ENCODE peak calls at places on chromosomes 5 and 9, in seven cellular contexts. P is testis, C is H9, G is HCT116, M is thoracic aorta, F is pancreas, I is neural progenitor cell. L is an unnamed sample.
A peak's percentile ranks its signal among the peaks of the same experiment; 100 is the strongest.

GRCh38 chr9:81517954-81518353 is 171.4 kb downstream of the TLE1 start:
- DNase-seq in P (no peak), C (no peak), G (no peak), M (no peak), F (no peak), I (peak; percentile 30), L (no peak)

GRCh38 chr9:129936222-129936621 is 101.0 kb downstream of the USP20 start:
- DNase-seq in P (no peak), C (no peak), G (no peak), M (no peak), F (no peak), I (no peak), L (no peak)

GRCh38 chr5:148910686-148911361 is 84.4 kb downstream of the ADRB2 start:
- DNase-seq in P (peak; percentile 69), C (no peak), G (peak; percentile 38), M (no peak), F (peak; percentile 24), I (no peak), L (no peak)

GRCh38 chr5:14351845-14352712 is 208.9 kb downstream of the TRIO start:
- DNase-seq in P (peak; percentile 80), C (peak; percentile 73), G (peak; percentile 27), M (no peak), F (peak; percentile 80), I (peak; percentile 78), L (peak; percentile 81)

GRCh38 chr5:3335301-3335700 is 260.3 kb upstream of the IRX1 start:
- DNase-seq in P (no peak), C (no peak), G (no peak), M (no peak), F (no peak), I (no peak), L (peak; percentile 40)

GRCh38 chr5:61667523-61668229 is 335.6 kb downstream of the ZSWIM6 start:
- DNase-seq in P (no peak), C (no peak), G (no peak), M (no peak), F (no peak), I (no peak), L (no peak)

GRCh38 chr5:142151436-142152382 is 43.1 kb downstream of the NDFIP1 start:
- DNase-seq in P (peak; percentile 66), C (no peak), G (peak; percentile 63), M (no peak), F (no peak), I (peak; percentile 66), L (peak; percentile 57)

GRCh38 chr9:83538172-83538889 is at the start of gene FRMD3:
- DNase-seq in P (peak; percentile 81), C (peak; percentile 85), G (peak; percentile 43), M (no peak), F (peak; percentile 93), I (peak; percentile 91), L (peak; percentile 72)

GRCh38 chr5:42612997-42613396 is 143.6 kb upstream of the CCDC152 start:
- DNase-seq in P (no peak), C (no peak), G (no peak), M (no peak), F (no peak), I (no peak), L (no peak)

DNA sequence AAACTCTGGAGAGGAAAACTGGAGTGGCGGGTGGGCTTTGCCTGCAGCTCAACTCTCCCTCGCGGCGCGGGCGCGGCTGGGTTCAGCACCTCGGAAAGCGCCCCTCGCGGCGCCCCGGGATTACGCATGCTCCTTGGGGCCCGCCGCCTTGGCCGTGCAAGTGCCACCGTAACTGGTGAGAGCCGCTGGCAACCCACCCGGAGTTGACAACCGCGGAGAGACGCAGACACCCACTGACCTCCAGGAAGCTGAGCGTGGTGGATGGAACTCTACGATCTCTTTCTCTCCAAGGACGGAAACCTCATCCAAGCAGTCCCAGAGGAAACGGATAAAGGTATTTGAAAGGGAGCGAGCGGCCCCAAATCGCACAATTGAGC is 194 bp upstream of the RXFP3 start:
- DNase-seq in P (peak; percentile 79), C (peak; percentile 82), G (no peak), M (no peak), F (peak; percentile 83), I (peak; percentile 91), L (peak; percentile 69)
- TF ChIP-seq CTCF in P (peak; percentile 38), C (no peak), G (no peak), M (peak; percentile 44), F (peak; percentile 5), I (peak; percentile 38), L (peak; percentile 35)

GRCh38 chr9:109916316-109916715 is 136.3 kb downstream of the PALM2AKAP2 start:
- DNase-seq in P (no peak), C (no peak), G (no peak), M (no peak), F (no peak), I (no peak), L (no peak)
- H3K4me1 ChIP-seq in P (no peaks in the 10 kb centered on the region), C (peaks cover 5% of the 10 kb centered on the region), G (peaks cover 3% of the 10 kb centered on the region), M (peaks cover 22% of the 10 kb centered on the region), F (no peaks in the 10 kb centered on the region), I (no peaks in the 10 kb centered on the region), L (peaks cover 24% of the 10 kb centered on the region)

DNA sequence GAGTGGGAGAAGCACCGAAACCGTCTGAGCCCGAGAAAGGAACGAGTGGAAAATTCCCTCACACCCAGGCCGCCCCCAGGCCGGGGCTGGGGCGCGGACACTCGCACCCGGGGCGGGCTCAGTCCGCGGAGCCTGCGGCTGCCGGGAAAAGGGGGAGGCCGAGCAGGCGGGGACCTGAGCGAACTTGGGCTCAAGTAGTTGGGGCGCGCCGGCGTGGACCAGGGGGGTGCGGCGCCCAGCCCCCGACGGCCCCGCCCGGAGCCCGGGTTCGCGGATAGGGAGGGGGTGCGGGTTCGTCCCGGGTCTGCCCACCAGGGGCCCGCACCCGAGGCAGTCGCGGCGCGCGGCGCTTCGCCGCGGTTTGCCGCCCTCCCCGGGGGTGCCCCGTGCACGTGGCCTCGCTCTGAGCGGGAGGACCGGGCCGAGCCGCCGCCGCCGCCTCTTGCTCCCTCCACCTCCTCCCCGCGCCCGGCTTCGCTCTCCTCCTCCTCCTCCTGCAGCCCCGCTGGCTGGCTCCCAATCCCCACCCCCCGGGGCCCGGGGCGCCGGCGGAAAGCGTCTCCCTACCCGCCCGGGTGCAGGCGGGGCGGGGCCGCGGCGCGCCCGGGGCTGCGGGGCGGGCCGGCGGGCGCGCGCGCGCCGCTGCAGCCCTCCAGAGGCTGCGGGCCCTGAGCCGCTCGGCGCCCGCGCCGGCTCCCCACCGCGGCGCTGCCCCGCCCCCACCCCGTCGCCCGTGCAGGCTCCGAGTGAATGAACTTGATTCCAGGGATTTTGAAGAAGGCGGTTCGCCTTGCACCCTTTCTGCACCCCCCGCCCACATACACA is 1.2 kb upstream of the NFIB start:
- DNase-seq in P (peak; percentile 87), C (peak; percentile 65), G (no peak), M (peak; percentile 63), F (peak; percentile 97), I (peak; percentile 60), L (peak; percentile 98)
- TF ChIP-seq CTCF in P (no peak), C (no peak), G (no peak), M (no peak), F (no peak), I (no peak), L (no peak)

DNA sequence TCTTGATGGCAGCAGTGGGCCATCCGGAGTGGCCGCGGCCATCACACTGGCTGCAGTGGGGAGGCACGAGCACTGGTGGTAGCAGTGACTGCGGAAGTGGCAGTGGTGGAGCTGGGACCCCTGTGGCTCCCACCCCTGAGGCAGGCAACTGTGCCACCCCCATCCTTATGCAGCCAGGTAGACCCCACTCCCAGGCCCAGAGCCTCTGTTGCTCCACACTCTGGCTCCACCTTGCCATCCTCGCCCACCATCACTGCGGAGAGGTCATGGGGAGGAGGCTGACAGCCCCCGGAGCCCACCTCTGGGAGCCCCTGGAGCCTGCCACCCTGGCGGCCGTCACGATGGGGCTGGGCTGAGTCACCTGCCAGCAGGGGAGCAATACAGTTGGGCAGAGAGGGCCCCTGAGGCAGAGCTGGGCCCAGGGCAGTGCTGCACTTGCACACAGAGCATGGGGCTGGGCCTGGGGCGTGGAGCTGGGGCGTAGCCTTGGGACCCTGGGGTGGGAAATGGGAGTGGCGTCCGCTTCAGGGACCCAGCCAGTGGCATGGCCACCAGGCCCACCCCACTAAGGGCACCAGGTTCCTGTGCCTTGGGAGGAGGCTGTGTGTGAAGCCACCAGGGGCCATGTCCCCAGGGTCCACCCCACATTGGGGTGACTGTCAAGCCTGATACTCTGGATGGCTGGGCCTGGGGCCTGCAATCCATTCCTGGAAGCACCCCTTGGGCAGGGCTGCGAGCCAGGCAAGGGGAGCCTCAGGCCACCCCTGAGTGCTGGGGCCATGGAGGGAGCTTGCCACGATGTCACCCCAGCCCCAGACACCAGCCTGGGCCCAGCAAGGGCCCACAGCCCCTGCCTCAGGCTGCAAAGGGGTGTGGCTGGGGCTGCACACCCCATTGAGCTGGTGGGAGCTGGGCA is 7.7 kb downstream of the AMBP start:
- DNase-seq in P (no peak), C (no peak), G (no peak), M (no peak), F (no peak), I (no peak), L (no peak)
- H3K4me1 ChIP-seq in P (no peaks in the 10 kb centered on the region), C (no peaks in the 10 kb centered on the region), G (no peaks in the 10 kb centered on the region), M (peaks cover 7% of the 10 kb centered on the region), F (peaks cover 6% of the 10 kb centered on the region), I (no peaks in the 10 kb centered on the region), L (peaks cover 19% of the 10 kb centered on the region)

DNA sequence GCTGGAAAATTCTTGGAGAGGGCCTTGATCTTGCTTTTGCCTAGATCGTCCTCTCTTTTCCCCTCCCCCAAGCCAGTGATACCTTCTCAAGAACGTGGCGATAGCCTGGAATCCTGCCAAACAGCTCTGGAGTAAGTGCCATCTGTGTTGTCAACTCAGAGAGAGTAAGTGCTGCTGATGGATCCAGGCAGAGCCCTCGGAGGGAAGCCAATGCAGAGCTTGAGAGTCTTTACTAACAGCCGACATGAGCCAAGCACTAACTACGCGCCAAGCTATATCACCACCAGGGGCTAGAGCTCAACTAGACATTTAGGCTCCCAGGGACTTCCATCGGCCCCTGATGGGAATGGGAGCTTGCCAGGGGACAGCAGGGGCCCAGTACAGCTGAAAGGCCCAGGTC is 17.6 kb downstream of the RAPGEF1 start:
- DNase-seq in P (no peak), C (no peak), G (no peak), M (no peak), F (no peak), I (no peak), L (no peak)
- TF ChIP-seq CTCF in P (no peak), C (peak; percentile 37), G (no peak), M (no peak), F (no peak), I (no peak), L (no peak)

GRCh38 chr9:33138768-33139167 is 28.4 kb downstream of the B4GALT1 start:
- DNase-seq in P (peak; percentile 11), C (no peak), G (no peak), M (no peak), F (no peak), I (no peak), L (peak; percentile 58)
- H3K4me1 ChIP-seq in P (peaks cover 93% of the 10 kb centered on the region), C (no peaks in the 10 kb centered on the region), G (no peaks in the 10 kb centered on the region), M (peaks cover 61% of the 10 kb centered on the region), F (peaks cover 18% of the 10 kb centered on the region), I (no peaks in the 10 kb centered on the region), L (peaks cover 85% of the 10 kb centered on the region)

L was measured in tibial artery.